ENCODE peak calls at places on chromosomes 16 and 17, in nine cellular contexts. M is T-cell; R is natural killer cell; Y is B cell; O is T-helper 17 cell; B is effector memory CD8-positive, alpha-beta T cell; J is memory B cell; E is A549; D is heart right ventricle. G is an unnamed sample.

GRCh38 chr16:64997121-64997520 is 124.7 kb downstream of the CDH11 start:
- ATAC-seq in B (no peak), Y (no peak), J (no peak), R (no peak), M (no peak), E (no peak), D (no peak), O (no peak), G (no peak)

GRCh38 chr17:29138184-29138955 is 41.8 kb downstream of the MYO18A start:
- ATAC-seq in B (peak; percentile 16), Y (peak; percentile 12), J (peak; percentile 18), E (peak; percentile 37), D (no peak), R (peak; percentile 24), M (no peak), O (peak; percentile 21), G (no peak)

GRCh38 chr17:64707077-64707591 is 45.0 kb upstream of the SMURF2 start:
- ATAC-seq in Y (no peak), D (peak; percentile 97), E (peak; percentile 94), R (no peak), J (no peak), O (no peak), M (no peak), B (no peak), G (peak; percentile 92)

GRCh38 chr16:31130899-31131298 is 4.6 kb downstream of the PRSS8 start:
- ATAC-seq in D (no peak), M (no peak), J (no peak), B (no peak), E (no peak), R (no peak), Y (no peak), O (no peak), G (no peak)

GRCh38 chr16:88978608-88979346 is 1.8 kb upstream of the CBFA2T3 start:
- ATAC-seq in O (peak; percentile 45), R (peak; percentile 52), E (no peak), M (peak; percentile 36), D (no peak), B (peak; percentile 19), Y (peak; percentile 56), J (peak; percentile 70), G (no peak)

GRCh38 chr16:1288813-1289479 is 20.5 kb upstream of the UBE2I start:
- ATAC-seq in E (no peak), B (peak; percentile 29), D (no peak), R (no peak), O (peak; percentile 45), M (peak; percentile 81), Y (peak; percentile 51), J (peak; percentile 70), G (no peak)

GRCh38 chr16:77359065-77359502 is 75.8 kb downstream of the ADAMTS18 start:
- ATAC-seq in Y (no peak), B (no peak), R (no peak), M (no peak), E (peak; percentile 99), D (no peak), J (no peak), O (no peak), G (no peak)

GRCh38 chr16:85126731-85127662 is 14.7 kb upstream of the CIBAR2 start:
- ATAC-seq in E (peak; percentile 13), R (no peak), J (no peak), M (no peak), Y (no peak), O (no peak), B (no peak), D (peak; percentile 16), G (peak; percentile 76)

GRCh38 chr16:84086357-84086756 is 30.4 kb downstream of the MBTPS1 start:
- ATAC-seq in E (no peak), B (no peak), Y (no peak), M (no peak), R (no peak), O (no peak), J (no peak), D (peak; percentile 87), G (no peak)

GRCh38 chr16:54126907-54127306 is 159.7 kb downstream of the IRX3 start:
- ATAC-seq in J (no peak), B (no peak), Y (no peak), D (no peak), M (no peak), R (no peak), O (no peak), E (no peak), G (no peak)

GRCh38 chr17:57523926-57524634 is 221.0 kb downstream of the CCDC182 start:
- ATAC-seq in J (no peak), R (no peak), B (no peak), O (no peak), D (peak; percentile 93), Y (no peak), E (peak; percentile 86), M (no peak), G (peak; percentile 40)

G was measured in SK-N-SH treated with all-trans-retinoic acid at 6 μM for 48 hours.